ENCODE peak calls at places on chromosomes 12 and 14, in nine cellular contexts. B is psoas muscle; R is cardiac fibroblast; W is ascending aorta; D is A549; G is left ventricle myocardium inferior; T is CD8-positive, alpha-beta T cell; F is Caco-2; H is fibroblast of pulmonary artery. M is an unnamed sample.

GRCh38 chr12:2161478-2161877 is 108.7 kb downstream of the CACNA1C start:
- DNase-seq in D (no peak), F (no peak), G (peak; percentile 81), R (peak; percentile 83), H (peak; percentile 57), B (peak; percentile 84), T (no peak), W (peak; percentile 91), M (no peak)

GRCh38 chr12:67593871-67594330 is 54.6 kb upstream of the DYRK2 start:
- DNase-seq in H (no peak), B (no peak), F (no peak), G (no peak), R (no peak), T (no peak), D (no peak), W (no peak), M (no peak)

GRCh38 chr12:123854232-123854631 is 92.1 kb downstream of the DNAH10 start:
- DNase-seq in R (no peak), B (no peak), G (no peak), T (no peak), D (no peak), F (no peak), W (no peak), H (no peak), M (no peak)

GRCh38 chr12:131608740-131609665 is 101.9 kb upstream of the SFSWAP start:
- DNase-seq in G (peak; percentile 73), B (peak; percentile 75), W (peak; percentile 75), T (peak; percentile 60), R (peak; percentile 53), F (peak; percentile 54), H (peak; percentile 44), D (peak; percentile 79), M (peak; percentile 20)

GRCh38 chr12:124501080-124501642 is 66.3 kb downstream of the NCOR2 start:
- DNase-seq in F (no peak), T (no peak), G (no peak), R (no peak), D (no peak), B (no peak), W (no peak), H (no peak), M (no peak)

GRCh38 chr14:90434370-90435020 is 37.7 kb downstream of the CALM1 start:
- DNase-seq in H (no peak), G (no peak), D (no peak), R (no peak), W (no peak), F (no peak), B (no peak), T (no peak), M (no peak)

GRCh38 chr12:68619541-68619940 is 8.8 kb downstream of the RAP1B start:
- DNase-seq in D (no peak), T (no peak), R (no peak), B (no peak), H (no peak), G (no peak), W (no peak), F (no peak), M (no peak)

GRCh38 chr12:52687527-52688385 is 7.5 kb upstream of the KRT1 start:
- DNase-seq in B (no peak), G (no peak), F (no peak), H (no peak), W (no peak), R (no peak), D (no peak), T (peak; percentile 29), M (peak; percentile 88)

GRCh38 chr12:1217191-1217949 is 226.3 kb downstream of the ERC1 start:
- DNase-seq in T (no peak), D (no peak), B (no peak), F (no peak), R (peak; percentile 46), H (peak; percentile 64), W (no peak), G (no peak), M (peak; percentile 84)

GRCh38 chr12:124098887-124099286 is 125.9 kb downstream of the ZNF664 start:
- DNase-seq in R (no peak), W (no peak), G (no peak), D (no peak), H (no peak), T (no peak), B (no peak), F (no peak), M (no peak)

GRCh38 chr14:86799244-86799647 is 1193.7 kb downstream of the GALC start:
- DNase-seq in H (peak; percentile 96), F (no peak), R (peak; percentile 94), W (no peak), D (no peak), G (no peak), T (no peak), B (no peak), M (peak; percentile 92)

GRCh38 chr12:80493466-80493865 is 49.4 kb downstream of the PTPRQ start:
- DNase-seq in R (no peak), T (no peak), F (no peak), G (no peak), H (no peak), B (no peak), W (no peak), D (no peak), M (no peak)

GRCh38 chr12:108907861-108908302 is 28.0 kb downstream of the DAO start:
- DNase-seq in H (no peak), T (no peak), W (no peak), D (peak; percentile 18), R (no peak), G (no peak), F (peak; percentile 70), B (no peak), M (peak; percentile 51)

GRCh38 chr14:92540472-92541048 is 27.0 kb downstream of the RIN3 start:
- DNase-seq in F (no peak), G (peak; percentile 93), B (peak; percentile 93), T (no peak), D (peak; percentile 77), W (peak; percentile 98), H (peak; percentile 100), R (peak; percentile 100), M (peak; percentile 95)

GRCh38 chr12:90407841-90408240 is 547.1 kb downstream of the CCER1 start:
- DNase-seq in G (no peak), F (no peak), B (no peak), D (no peak), H (peak; percentile 7), T (no peak), W (no peak), R (peak; percentile 14), M (no peak)

GRCh38 chr14:93381644-93382043 is 34.7 kb downstream of the COX8C start:
- DNase-seq in T (no peak), D (no peak), H (no peak), R (no peak), W (no peak), B (no peak), G (no peak), F (no peak), M (no peak)

GRCh38 chr14:34693228-34693939 is 21.0 kb downstream of the CFL2 start:
- DNase-seq in D (peak; percentile 68), R (no peak), T (peak; percentile 15), B (peak; percentile 24), H (no peak), G (peak; percentile 29), W (no peak), F (peak; percentile 36), M (peak; percentile 47)

GRCh38 chr12:49098035-49098451 is 3.4 kb upstream of the DHH start:
- DNase-seq in G (peak; percentile 25), T (peak; percentile 70), R (peak; percentile 63), D (peak; percentile 74), B (no peak), W (peak; percentile 69), H (peak; percentile 63), F (no peak), M (peak; percentile 47)

GRCh38 chr14:92544051-92544730 is 30.6 kb downstream of the RIN3 start:
- DNase-seq in F (peak; percentile 58), H (no peak), R (no peak), T (no peak), D (no peak), G (no peak), W (no peak), B (no peak), M (peak; percentile 38)

DNA sequence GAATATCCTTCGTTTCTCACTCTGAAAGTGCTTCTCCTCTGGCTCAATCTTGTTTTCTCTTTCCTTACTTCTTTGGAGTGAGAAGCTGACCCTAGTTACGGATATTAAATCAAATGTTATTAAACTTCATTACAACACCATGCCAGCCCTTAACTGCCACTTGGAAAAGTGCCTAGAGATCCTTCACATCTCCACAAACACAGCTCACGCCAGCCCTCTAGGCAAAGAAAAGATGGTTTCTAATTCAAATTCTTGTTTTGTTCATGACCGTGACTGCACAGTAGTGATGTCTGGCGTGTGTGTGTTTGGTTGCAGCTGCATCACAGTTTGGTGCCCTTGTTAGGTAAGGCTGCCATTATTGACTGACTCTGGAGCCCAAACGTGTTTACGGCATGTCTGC is 113.0 kb downstream of the BEGAIN start:
- DNase-seq in R (no peak), F (no peak), D (no peak), T (no peak), G (no peak), H (no peak), B (no peak), W (no peak), M (no peak)
- TF ChIP-seq CTCF in R (no peak), F (no peak), D (no peak), T (no peak), G (no peak), H (no peak), B (no peak), W (no peak), M (no peak)

GRCh38 chr14:73884438-73885190 is 2.0 kb upstream of the ZNF410 start:
- DNase-seq in W (no peak), D (no peak), B (no peak), F (no peak), R (no peak), G (no peak), T (no peak), H (no peak), M (no peak)
- H3K4me3 ChIP-seq in W (no peak overlapping the region), D (no peak overlapping the region), B (no peak overlapping the region), F (no peak overlapping the region), R (no peak overlapping the region), G (no peak overlapping the region), T (no peak overlapping the region), H (no peak overlapping the region), M (no peak overlapping the region)

DNA sequence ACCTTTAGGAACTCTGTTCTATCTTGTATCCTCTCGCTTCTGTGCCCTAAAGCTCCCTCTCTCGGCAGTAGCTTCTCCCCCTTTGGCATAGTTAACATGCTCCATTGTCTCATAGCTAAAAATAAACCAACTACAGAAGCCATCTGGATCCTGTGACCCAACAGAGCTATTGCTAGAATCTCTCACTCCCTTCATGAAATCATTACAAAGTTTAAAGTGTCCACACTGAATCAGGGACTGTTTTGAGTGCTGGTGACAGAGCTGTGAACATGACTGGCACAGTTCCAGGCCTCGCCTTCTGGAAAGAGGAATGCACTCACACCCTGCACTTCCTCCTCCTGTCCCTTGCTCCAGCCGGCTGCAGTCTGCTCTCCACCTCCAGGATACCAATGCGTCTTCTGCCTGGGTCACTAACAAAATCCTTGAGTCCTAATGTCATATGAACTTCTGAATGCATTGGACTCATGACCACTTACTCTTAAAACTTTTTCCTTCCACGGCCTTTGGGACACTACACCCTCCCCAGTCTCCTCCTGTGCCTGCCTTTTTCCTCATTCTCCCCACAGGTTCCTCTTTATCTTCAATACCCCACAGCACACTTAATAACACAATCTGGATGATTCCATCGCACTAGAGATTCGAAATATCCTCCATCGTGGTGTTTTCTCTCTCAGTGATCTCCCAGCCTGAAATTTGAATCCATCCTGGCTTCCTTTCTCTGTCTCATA is 13.2 kb downstream of the PLBD1 start:
- DNase-seq in B (peak; percentile 81), T (no peak), R (peak; percentile 21), D (no peak), G (peak; percentile 88), W (peak; percentile 82), F (no peak), H (peak; percentile 17), M (peak; percentile 80)
- TF ChIP-seq CTCF in B (peak; percentile 19), T (no peak), R (no peak), D (no peak), G (peak; percentile 34), W (no peak), F (no peak), H (no peak), M (peak; percentile 38)

GRCh38 chr14:74956000-74956279 is 543 bp upstream of the PGF start:
- DNase-seq in H (no peak), B (no peak), R (no peak), D (no peak), G (no peak), W (no peak), T (no peak), F (no peak), M (no peak)
- H3K4me3 ChIP-seq in H (peak overlapping the region; percentile 10), B (peak overlapping the region; percentile 66), R (peak overlapping the region; percentile 21), D (peak overlapping the region; percentile 60), G (peak overlapping the region; percentile 77), W (peak overlapping the region; percentile 90), T (no peak overlapping the region), F (peak overlapping the region; percentile 60), M (peak overlapping the region; percentile 10)